ENCODE peak calls at places on chromosomes 11 and 22, in four cellular contexts. D, Q, K and N are unnamed samples.

GRCh38 chr11:128086794-128087193 is 500.6 kb downstream of the ETS1 start:
- ATAC-seq in K (no peak), D (no peak), Q (no peak), N (no peak)

GRCh38 chr11:78140392-78141077 is 1.1 kb upstream of the ALG8 start:
- ATAC-seq in D (no peak), Q (no peak), K (no peak), N (no peak)

GRCh38 chr11:6468712-6469495 is 4.8 kb downstream of the TRIM3 start:
- ATAC-seq in Q (peak; percentile 84), K (peak; percentile 66), D (peak; percentile 94), N (peak; percentile 84)

GRCh38 chr11:20609727-20610707 is 10.6 kb downstream of the SLC6A5 start:
- ATAC-seq in D (peak; percentile 99), K (peak; percentile 98), Q (peak; percentile 94), N (peak; percentile 84)

GRCh38 chr22:47995718-47996117 is 1233.3 kb downstream of the TBC1D22A start:
- ATAC-seq in Q (no peak), K (no peak), D (no peak), N (no peak)

GRCh38 chr11:23991140-23991539 is 505.7 kb upstream of the LUZP2 start:
- ATAC-seq in Q (peak; percentile 72), K (no peak), D (no peak), N (no peak)

GRCh38 chr11:120908521-120909181 is 115.3 kb upstream of the TBCEL start:
- ATAC-seq in Q (peak; percentile 18), D (peak; percentile 31), K (peak; percentile 59), N (peak; percentile 25)

GRCh38 chr11:47979378-47980092 is 824 bp upstream of the PTPRJ start:
- ATAC-seq in D (no peak), Q (peak; percentile 8), K (peak; percentile 50), N (no peak)

GRCh38 chr11:75492181-75492820 is 33.4 kb downstream of the GDPD5 start:
- ATAC-seq in Q (no peak), D (peak; percentile 95), K (no peak), N (no peak)

GRCh38 chr11:109086931-109087330 is 335.1 kb upstream of the C11orf87 start:
- ATAC-seq in D (no peak), K (no peak), Q (no peak), N (no peak)

GRCh38 chr11:57541099-57541670 is 3.8 kb downstream of the SMTNL1 start:
- ATAC-seq in D (no peak), Q (no peak), K (no peak), N (no peak)

GRCh38 chr11:86245369-86246292 is 1.1 kb downstream of the EED start:
- ATAC-seq in Q (peak; percentile 19), D (peak; percentile 22), K (peak; percentile 38), N (no peak)

GRCh38 chr11:26043665-26044064 is 288.3 kb upstream of the ANO3 start:
- ATAC-seq in K (no peak), Q (no peak), D (peak; percentile 84), N (no peak)

GRCh38 chr11:130585545-130585944 is 137.1 kb downstream of the ADAMTS15 start:
- ATAC-seq in D (no peak), K (no peak), Q (no peak), N (no peak)

GRCh38 chr22:35292786-35293185 is 6.9 kb upstream of the TOM1 start:
- ATAC-seq in Q (no peak), K (no peak), D (no peak), N (no peak)

GRCh38 chr22:30228509-30229359 is 17.8 kb downstream of the LIF start:
- ATAC-seq in K (no peak), D (no peak), Q (no peak), N (peak; percentile 48)

GRCh38 chr22:37747090-37747714 is 50.4 kb downstream of the TRIOBP start:
- ATAC-seq in Q (peak; percentile 27), K (peak; percentile 6), D (peak; percentile 13), N (peak; percentile 8)

GRCh38 chr11:102389253-102389652 is 42.2 kb downstream of the BIRC2 start:
- ATAC-seq in Q (no peak), D (no peak), K (no peak), N (no peak)

GRCh38 chr11:130571519-130571918 is 123.1 kb downstream of the ADAMTS15 start:
- ATAC-seq in D (no peak), K (no peak), Q (no peak), N (no peak)

GRCh38 chr11:6745465-6746015 is 26.2 kb downstream of the OR2AG2 start:
- ATAC-seq in K (no peak), Q (peak; percentile 55), D (peak; percentile 82), N (no peak)

GRCh38 chr11:111059726-111060125 is 185.8 kb upstream of the POU2AF2 start:
- ATAC-seq in K (no peak), Q (no peak), D (no peak), N (no peak)

GRCh38 chr11:47155914-47156313 is 20.8 kb downstream of the ARFGAP2 start:
- ATAC-seq in K (no peak), D (no peak), Q (no peak), N (no peak)

GRCh38 chr22:29811377-29811776 is 26.7 kb downstream of the ASCC2 start:
- ATAC-seq in D (no peak), Q (no peak), K (peak; percentile 72), N (no peak)

GRCh38 chr22:22940961-22941605 is 53.5 kb downstream of the IGLL5 start:
- ATAC-seq in D (peak; percentile 3), K (no peak), Q (no peak), N (no peak)

GRCh38 chr11:69552951-69553350 is 71.5 kb downstream of the LINC01488 start:
- ATAC-seq in Q (no peak), K (no peak), D (no peak), N (no peak)

GRCh38 chr11:68200639-68201038 is 12.5 kb downstream of the KMT5B start:
- ATAC-seq in Q (peak; percentile 62), D (no peak), K (no peak), N (peak; percentile 61)

GRCh38 chr22:39954584-39955055 is 5.6 kb upstream of the TMA7B start:
- ATAC-seq in K (no peak), D (no peak), Q (no peak), N (no peak)

GRCh38 chr22:40294696-40295095 is 51.6 kb upstream of the ADSL start:
- ATAC-seq in Q (no peak), D (no peak), K (no peak), N (no peak)

GRCh38 chr22:19611590-19611989 is 87.4 kb upstream of the CLDN5 start:
- ATAC-seq in Q (no peak), K (no peak), D (no peak), N (no peak)

GRCh38 chr11:64321533-64321932 is 3.6 kb downstream of the PRDX5 start:
- ATAC-seq in K (no peak), Q (no peak), D (no peak), N (no peak)

GRCh38 chr11:122103366-122103765 is 12.6 kb downstream of the BLID start:
- ATAC-seq in Q (peak; percentile 54), D (no peak), K (no peak), N (no peak)

GRCh38 chr22:26161746-26162145 is 7.5 kb upstream of the SEZ6L start:
- ATAC-seq in Q (no peak), K (no peak), D (no peak), N (no peak)

GRCh38 chr11:58674609-58675008 is 52.1 kb downstream of the CNTF start:
- ATAC-seq in Q (no peak), D (no peak), K (no peak), N (no peak)

GRCh38 chr11:59152312-59152967 is 9.8 kb downstream of the FAM111A start:
- ATAC-seq in K (no peak), D (peak; percentile 91), Q (no peak), N (no peak)

GRCh38 chr11:9455722-9456121 is 5.1 kb upstream of the ZNF143 start:
- ATAC-seq in Q (no peak), K (no peak), D (no peak), N (no peak)

GRCh38 chr11:26778000-26778757 is 56.3 kb upstream of the SLC5A12 start:
- ATAC-seq in K (no peak), D (peak; percentile 84), Q (no peak), N (peak; percentile 9)

GRCh38 chr11:612201-612960 is 3.4 kb downstream of the IRF7 start:
- ATAC-seq in D (no peak), K (peak; percentile 26), Q (no peak), N (no peak)

GRCh38 chr11:48341466-48341865 is 16.7 kb downstream of the OR4C3 start:
- ATAC-seq in K (no peak), D (no peak), Q (no peak), N (no peak)

DNA sequence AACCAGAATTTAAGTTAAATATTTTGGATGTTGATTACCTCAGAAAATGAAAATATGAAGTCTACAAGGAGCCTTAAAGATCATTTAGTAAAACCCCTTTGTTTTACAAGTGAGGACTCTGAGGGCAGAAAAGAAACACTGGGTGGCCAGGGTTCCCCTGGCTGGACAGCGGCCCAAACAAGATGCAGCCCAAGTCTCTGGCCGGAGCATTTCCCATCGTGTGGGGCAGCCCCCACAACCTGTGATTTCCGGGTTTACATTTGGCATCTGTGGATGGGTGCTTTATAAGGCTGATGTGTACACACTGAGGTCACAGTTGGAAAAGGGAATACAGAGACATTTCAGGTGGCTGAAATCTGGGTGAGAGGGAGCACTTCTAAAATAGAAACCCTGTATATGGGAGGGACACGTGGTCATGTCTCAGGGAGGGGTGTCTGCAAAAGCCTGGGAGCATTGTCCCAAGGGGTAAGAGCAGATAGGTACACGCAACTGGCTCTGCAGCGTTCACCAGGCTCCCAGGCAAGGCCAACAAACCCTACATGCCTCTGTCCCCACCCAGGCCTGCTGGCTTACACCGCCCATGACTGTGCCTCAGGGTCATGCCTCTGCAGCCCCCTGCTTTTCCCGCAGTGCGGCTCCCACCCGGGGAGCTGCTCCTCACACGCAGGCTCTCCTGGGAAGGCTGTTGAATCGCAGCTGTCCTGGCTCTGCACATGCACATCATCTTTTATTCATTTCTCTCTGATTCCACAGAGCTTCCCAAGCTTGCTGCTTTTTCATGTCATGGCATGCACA is 29.0 kb upstream of the B3GAT1 start:
- ATAC-seq in K (no peak), D (no peak), Q (no peak), N (no peak)
- TF ChIP-seq EP300 in K (no peak), D (no peak), Q (no peak), N (no peak)

GRCh38 chr11:65873280-65874156 is 918 bp upstream of the EFEMP2 start:
- ATAC-seq in K (peak; percentile 45), Q (peak; percentile 97), D (peak; percentile 89), N (peak; percentile 91)
- TF ChIP-seq EP300 in K (no peak), Q (no peak), D (no peak), N (no peak)

GRCh38 chr22:41380993-41381328 is 781 bp upstream of the TEF start:
- ATAC-seq in K (peak; percentile 68), D (peak; percentile 18), Q (peak; percentile 82), N (peak; percentile 76)
- TF ChIP-seq EP300 in K (no peak), D (no peak), Q (peak; percentile 33), N (peak; percentile 67)

GRCh38 chr11:132456735-132457328 is 1075.5 kb downstream of the OPCML start:
- ATAC-seq in Q (no peak), K (no peak), D (no peak), N (no peak)
- TF ChIP-seq EP300 in Q (no peak), K (no peak), D (no peak), N (no peak)